ENCODE peak calls at places on chromosomes 5 and 9, in ten cellular contexts. O is occipital lobe; B is MCF 10A; W is stimulated activated CD4-positive, alpha-beta T cell treated with anti-CD3 and anti-CD28 coated beads, Interleukin-12 subunit alpha, Interleukin-12 subunit beta, amount 100 ng/mL, for 48 hours; U is small intestine; S is SK-N-SH; H is ecto neural progenitor cell; V is AG20443; K is AG08396; J is activated gamma-delta T cell treated with Interleukin-2 at 50 U/mL for 16 hours. Y is an unnamed sample.

GRCh38 chr9:95206143-95206542 is 111.4 kb downstream of the FANCC start:
- DNase-seq in V (peak; percentile 33), H (no peak), K (peak; percentile 54), J (no peak), U (no peak), W (no peak), S (peak; percentile 55), O (no peak), B (no peak), Y (no peak)

GRCh38 chr5:133220851-133221674 is 169.2 kb downstream of the HSPA4 start:
- DNase-seq in W (no peak), J (no peak), S (no peak), H (peak; percentile 37), U (no peak), O (no peak), V (no peak), B (no peak), K (peak; percentile 50), Y (no peak)

GRCh38 chr5:54470677-54471076 is 15.2 kb downstream of the HSPB3 start:
- DNase-seq in B (no peak), H (no peak), V (peak; percentile 80), W (no peak), S (no peak), U (no peak), J (no peak), K (peak; percentile 47), O (no peak), Y (no peak)

GRCh38 chr5:82387041-82387818 is 109.1 kb upstream of the RPS23 start:
- DNase-seq in U (peak; percentile 65), B (peak; percentile 37), W (no peak), V (no peak), J (no peak), K (no peak), S (peak; percentile 59), H (no peak), O (no peak), Y (no peak)

GRCh38 chr5:153525536-153525935 is 35.1 kb downstream of the GRIA1 start:
- DNase-seq in O (no peak), B (no peak), J (no peak), S (no peak), H (no peak), V (no peak), W (no peak), K (no peak), U (no peak), Y (no peak)

GRCh38 chr9:128056887-128057723 is 10.0 kb downstream of the NAIF1 start:
- DNase-seq in U (peak; percentile 58), O (no peak), V (no peak), H (no peak), W (no peak), K (no peak), S (no peak), B (no peak), J (no peak), Y (no peak)

GRCh38 chr5:135434591-135435466 is 12.3 kb downstream of the DCANP1 start:
- DNase-seq in J (no peak), O (no peak), U (no peak), K (peak; percentile 55), H (peak; percentile 39), W (no peak), V (peak; percentile 21), S (no peak), B (no peak), Y (no peak)

GRCh38 chr5:36200513-36200912 is 41.2 kb downstream of the NADK2 start:
- DNase-seq in B (peak; percentile 66), K (no peak), O (no peak), U (no peak), S (no peak), V (no peak), J (no peak), H (no peak), W (no peak), Y (no peak)

GRCh38 chr5:106876665-106877194 is 794.0 kb downstream of the EFNA5 start:
- DNase-seq in V (no peak), S (no peak), W (no peak), O (no peak), B (peak; percentile 94), K (no peak), H (no peak), U (no peak), J (no peak), Y (no peak)

GRCh38 chr5:21654-22233 is 70.2 kb upstream of the PLEKHG4B start:
- DNase-seq in B (peak; percentile 51), U (peak; percentile 70), K (no peak), O (no peak), J (no peak), W (no peak), H (no peak), S (peak; percentile 59), V (no peak), Y (no peak)

GRCh38 chr9:14788846-14789245 is 66.3 kb upstream of the CER1 start:
- DNase-seq in O (no peak), U (no peak), K (no peak), H (no peak), B (no peak), S (no peak), W (no peak), V (no peak), J (no peak), Y (no peak)

GRCh38 chr9:69857131-69857530 is 36.5 kb downstream of the CFAP95 start:
- DNase-seq in U (no peak), W (no peak), H (no peak), V (peak; percentile 69), S (no peak), J (no peak), B (peak; percentile 46), O (no peak), K (peak; percentile 29), Y (no peak)

GRCh38 chr9:132319421-132320110 is 35.2 kb downstream of the SETX start:
- DNase-seq in K (no peak), B (no peak), V (peak; percentile 9), J (no peak), S (no peak), U (no peak), H (no peak), W (no peak), O (no peak), Y (no peak)

GRCh38 chr5:64285188-64286130 is 119.8 kb downstream of the RNF180 start:
- DNase-seq in S (no peak), W (no peak), K (no peak), U (no peak), O (no peak), B (no peak), J (no peak), V (no peak), H (no peak), Y (no peak)

GRCh38 chr9:19411316-19411715 is 2.5 kb downstream of the ACER2 start:
- DNase-seq in U (no peak), W (no peak), K (no peak), O (no peak), J (no peak), S (no peak), V (no peak), H (no peak), B (peak; percentile 23), Y (no peak)

GRCh38 chr9:69945671-69946141 is 97.9 kb upstream of the MAMDC2 start:
- DNase-seq in O (no peak), K (peak; percentile 16), B (peak; percentile 15), H (no peak), J (no peak), U (peak; percentile 1), S (no peak), W (no peak), V (peak; percentile 43), Y (no peak)

GRCh38 chr9:93010696-93011095 is 47.8 kb upstream of the SUSD3 start:
- DNase-seq in O (no peak), J (no peak), H (peak; percentile 41), K (no peak), V (peak; percentile 7), W (no peak), U (no peak), B (no peak), S (peak; percentile 54), Y (no peak)

GRCh38 chr5:59356813-59357381 is 536.6 kb downstream of the PDE4D start:
- DNase-seq in O (no peak), S (no peak), J (no peak), V (no peak), U (no peak), K (no peak), H (peak; percentile 69), W (no peak), B (no peak), Y (no peak)

Y was measured in CD8-positive, alpha-beta memory T cell.